ENCODE peak calls at places on chromosomes 7 and 10, in five cellular contexts. E is astrocyte of the spinal cord, N is fibroblast of mammary gland, Z is bronchial epithelial cell, Y is neural crest cell. A is an unnamed sample.
A peak's percentile ranks its signal among the peaks of the same experiment; 100 is the strongest.

GRCh38 chr7:128191136-128191844 is 49.8 kb upstream of the LEP start:
- DNase-seq in N (no peak), Z (no peak), E (no peak), Y (no peak), A (no peak)

GRCh38 chr7:149310990-149311573 is 49.1 kb downstream of the ZNF783 start:
- DNase-seq in Y (no peak), Z (no peak), N (no peak), E (no peak), A (no peak)

GRCh38 chr10:115654961-115655360 is 561.8 kb downstream of the ATRNL1 start:
- DNase-seq in Z (no peak), N (peak; percentile 36), E (peak; percentile 75), Y (no peak), A (no peak)

GRCh38 chr7:157120181-157120580 is 18.5 kb upstream of the UBE3C start:
- DNase-seq in Z (no peak), E (no peak), N (no peak), Y (no peak), A (no peak)

GRCh38 chr7:93910076-93910994 is 4.0 kb downstream of the GNGT1 start:
- DNase-seq in Y (no peak), E (peak; percentile 52), N (peak; percentile 91), Z (peak; percentile 12), A (no peak)

GRCh38 chr10:103668351-103669242 is 175.1 kb downstream of the NEURL1 start:
- DNase-seq in Z (no peak), Y (no peak), N (peak; percentile 64), E (peak; percentile 24), A (no peak)

GRCh38 chr7:158581440-158582088 is 6.1 kb downstream of the PTPRN2 start:
- DNase-seq in N (no peak), E (no peak), Z (peak; percentile 47), Y (no peak), A (no peak)

GRCh38 chr7:118085000-118085399 is 99.0 kb upstream of the LSM8 start:
- DNase-seq in Z (no peak), E (no peak), Y (no peak), N (no peak), A (no peak)

GRCh38 chr7:6478186-6478585 is 30.4 kb upstream of the DAGLB start:
- DNase-seq in E (no peak), Z (no peak), N (no peak), Y (no peak), A (no peak)

GRCh38 chr10:100774876-100775275 is 29.5 kb downstream of the PAX2 start:
- DNase-seq in N (no peak), E (no peak), Z (no peak), Y (no peak), A (no peak)

GRCh38 chr10:44339218-44339617 is 45.7 kb downstream of the CXCL12 start:
- DNase-seq in E (no peak), Z (peak; percentile 18), Y (no peak), N (no peak), A (no peak)

GRCh38 chr10:101843032-101843991 is at the start of gene KCNIP2:
- DNase-seq in E (no peak), Z (no peak), Y (peak; percentile 41), N (no peak), A (peak; percentile 66)

GRCh38 chr7:55099086-55099831 is 80.4 kb downstream of the EGFR start:
- DNase-seq in E (no peak), Y (no peak), N (peak; percentile 76), Z (peak; percentile 56), A (no peak)

GRCh38 chr7:114081606-114082425 is 163.0 kb upstream of the PPP1R3A start:
- DNase-seq in Y (peak; percentile 18), E (peak; percentile 82), Z (peak; percentile 70), N (peak; percentile 78), A (peak; percentile 71)

GRCh38 chr10:77024456-77024855 is 613.2 kb downstream of the KCNMA1 start:
- DNase-seq in E (no peak), N (no peak), Y (no peak), Z (no peak), A (no peak)
- TF ChIP-seq CTCF in E (no peak), N (no peak), Y (no peak), Z (no peak), A (no peak)

GRCh38 chr7:155545348-155545747 is 1.0 kb downstream of the CNPY1 start:
- DNase-seq in E (no peak), Z (no peak), Y (no peak), N (no peak), A (peak; percentile 12)
- TF ChIP-seq CTCF in E (no peak), Z (no peak), Y (peak; percentile 40), N (no peak), A (peak; percentile 50)

GRCh38 chr7:151076863-151077704 is 3.5 kb downstream of the FASTK start:
- DNase-seq in N (no peak), Z (no peak), Y (peak; percentile 47), E (no peak), A (no peak)
- TF ChIP-seq CTCF in N (peak; percentile 31), Z (peak; percentile 55), Y (peak; percentile 46), E (peak; percentile 48), A (peak; percentile 49)

GRCh38 chr7:119482209-119482608 is 790.8 kb upstream of the KCND2 start:
- DNase-seq in Z (peak; percentile 23), N (peak; percentile 25), Y (peak; percentile 10), E (peak; percentile 6), A (peak; percentile 51)
- TF ChIP-seq CTCF in Z (peak; percentile 50), N (peak; percentile 45), Y (peak; percentile 58), E (peak; percentile 53), A (peak; percentile 49)

DNA sequence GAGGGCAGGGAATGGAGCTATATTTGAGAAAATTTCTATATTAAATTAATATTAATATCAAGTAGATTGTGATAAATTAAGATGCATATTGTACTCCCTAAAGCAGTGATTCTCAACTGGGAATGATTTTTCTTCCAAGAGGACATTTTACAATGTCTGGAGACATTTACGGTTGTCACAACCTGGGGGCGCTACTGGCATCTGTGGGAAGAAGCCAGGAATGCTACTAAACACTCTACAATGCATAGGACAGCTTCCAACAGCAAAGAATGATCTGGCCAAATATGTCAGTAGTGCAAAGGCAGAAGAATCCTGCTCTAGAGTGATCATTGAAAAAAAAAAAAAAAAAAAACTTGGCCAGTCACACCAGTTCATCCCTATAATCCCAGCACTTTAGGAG is 100.0 kb downstream of the LSM5 start:
- DNase-seq in N (no peak), Y (no peak), Z (no peak), E (no peak), A (no peak)
- TF ChIP-seq CTCF in N (no peak), Y (no peak), Z (no peak), E (no peak), A (no peak)

GRCh38 chr7:139321071-139321745 is 19.9 kb upstream of the FMC1 start:
- DNase-seq in Y (no peak), N (peak; percentile 55), Z (peak; percentile 33), E (no peak), A (peak; percentile 24)
- TF ChIP-seq CTCF in Y (no peak), N (peak; percentile 55), Z (peak; percentile 50), E (peak; percentile 40), A (peak; percentile 42)

DNA sequence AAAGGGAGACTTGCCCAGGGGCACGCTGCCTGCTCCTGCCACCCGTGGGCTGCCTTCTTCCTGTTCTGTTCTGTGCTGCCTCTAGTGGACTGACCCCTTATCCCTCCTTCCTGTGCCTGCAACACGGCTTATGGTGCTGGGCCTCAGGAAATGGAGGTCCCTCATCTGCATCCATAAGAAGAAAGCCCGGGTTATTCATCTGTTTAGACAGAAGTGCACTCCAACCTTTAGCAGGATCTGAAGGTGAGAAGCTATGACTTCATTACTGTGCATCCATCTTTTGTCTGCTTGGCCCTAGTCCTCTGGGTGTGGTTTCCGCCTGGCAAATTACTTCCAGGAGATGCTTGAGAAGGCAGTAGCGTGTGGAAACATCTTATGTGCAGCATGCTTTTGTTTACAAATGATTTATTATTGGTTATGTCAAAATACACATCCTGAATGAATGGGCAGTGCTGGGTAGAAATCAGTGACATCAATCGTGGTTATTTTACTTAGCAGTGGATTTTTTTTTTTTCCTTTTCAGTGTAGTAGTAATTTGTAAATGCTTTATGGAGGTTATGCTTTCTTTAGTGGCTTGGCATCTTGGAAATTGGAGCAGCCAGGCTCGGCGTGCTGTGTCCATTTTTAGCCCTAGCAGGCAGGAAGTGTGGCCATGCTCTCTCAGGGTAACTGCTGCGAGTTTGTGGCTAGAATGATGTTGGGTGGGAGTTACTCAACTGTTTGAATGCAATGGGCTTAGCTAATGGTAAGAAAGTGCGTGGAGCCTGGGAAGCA is 12.7 kb downstream of the PTPRE start:
- DNase-seq in E (peak; percentile 77), Y (no peak), Z (peak; percentile 33), N (peak; percentile 79), A (peak; percentile 18)
- TF ChIP-seq CTCF in E (peak; percentile 36), Y (peak; percentile 29), Z (peak; percentile 44), N (peak; percentile 36), A (peak; percentile 38)

GRCh38 chr10:47062801-47063200 is 151.6 kb downstream of the PTPN20 start:
- DNase-seq in Z (peak; percentile 4), Y (no peak), E (no peak), N (peak; percentile 2), A (no peak)
- TF ChIP-seq CTCF in Z (peak; percentile 27), Y (peak; percentile 14), E (peak; percentile 45), N (peak; percentile 21), A (peak; percentile 29)

A was measured in A673.